ENCODE peak calls at places on chromosomes 3 and 15, in five cellular contexts. N is astrocyte of the cerebellum, O is ovary, L is neural crest cell, W is AG09319. V is an unnamed sample.

GRCh38 chr15:82943176-82943575 is 9.3 kb downstream of the HOMER2 start:
- DNase-seq in L (no peak), O (no peak), W (no peak), N (no peak), V (no peak)

GRCh38 chr15:58313810-58314592 is 117.8 kb upstream of the LIPC start:
- DNase-seq in N (no peak), O (no peak), L (no peak), W (no peak), V (no peak)

GRCh38 chr15:29920515-29920914 is 98.2 kb upstream of the TJP1 start:
- DNase-seq in O (no peak), L (no peak), W (no peak), N (no peak), V (peak; percentile 48)

GRCh38 chr3:125119752-125120369 is 64.1 kb upstream of the HEG1 start:
- DNase-seq in L (no peak), O (no peak), N (no peak), W (no peak), V (no peak)

GRCh38 chr3:11116336-11117059 is 37.8 kb upstream of the HRH1 start:
- DNase-seq in N (no peak), L (no peak), W (no peak), O (no peak), V (no peak)

GRCh38 chr3:130700541-130700940 is 46.1 kb downstream of the PIK3R4 start:
- DNase-seq in N (no peak), L (no peak), O (no peak), W (no peak), V (no peak)

GRCh38 chr15:70013647-70014310 is 83.9 kb downstream of the TLE3 start:
- DNase-seq in W (no peak), L (no peak), N (no peak), O (no peak), V (no peak)

GRCh38 chr3:168534761-168535160 is 439.0 kb upstream of the GOLIM4 start:
- DNase-seq in W (no peak), L (no peak), O (no peak), N (no peak), V (no peak)

GRCh38 chr3:182980204-182981037 is at the start of gene DCUN1D1:
- DNase-seq in N (peak; percentile 49), L (peak; percentile 90), O (peak; percentile 88), W (peak; percentile 49), V (peak; percentile 98)

GRCh38 chr3:67109651-67110204 is 111.6 kb downstream of the KBTBD8 start:
- DNase-seq in N (peak; percentile 55), W (peak; percentile 43), O (no peak), L (no peak), V (peak; percentile 3)
- TF ChIP-seq CTCF in N (peak; percentile 62), W (peak; percentile 71), O (no peak), L (peak; percentile 79), V (peak; percentile 48)

GRCh38 chr3:157074490-157074889 is 85.5 kb downstream of the CCNL1 start:
- DNase-seq in N (no peak), W (no peak), O (no peak), L (no peak), V (no peak)
- TF ChIP-seq CTCF in N (no peak), W (no peak), O (no peak), L (no peak), V (no peak)

GRCh38 chr3:143036557-143036956 is 35.2 kb downstream of the U2SURP start:
- DNase-seq in L (no peak), O (no peak), N (no peak), W (no peak), V (no peak)

GRCh38 chr3:143035466-143036214 is 34.3 kb downstream of the U2SURP start:
- DNase-seq in L (no peak), W (peak; percentile 35), N (no peak), O (no peak), V (no peak)

GRCh38 chr3:143040264-143040879 is 39.0 kb downstream of the U2SURP start:
- DNase-seq in N (peak; percentile 34), L (no peak), O (no peak), W (no peak), V (no peak)

GRCh38 chr3:143041901-143042300 is 40.5 kb downstream of the U2SURP start:
- DNase-seq in L (no peak), O (no peak), N (no peak), W (no peak), V (no peak)

DNA sequence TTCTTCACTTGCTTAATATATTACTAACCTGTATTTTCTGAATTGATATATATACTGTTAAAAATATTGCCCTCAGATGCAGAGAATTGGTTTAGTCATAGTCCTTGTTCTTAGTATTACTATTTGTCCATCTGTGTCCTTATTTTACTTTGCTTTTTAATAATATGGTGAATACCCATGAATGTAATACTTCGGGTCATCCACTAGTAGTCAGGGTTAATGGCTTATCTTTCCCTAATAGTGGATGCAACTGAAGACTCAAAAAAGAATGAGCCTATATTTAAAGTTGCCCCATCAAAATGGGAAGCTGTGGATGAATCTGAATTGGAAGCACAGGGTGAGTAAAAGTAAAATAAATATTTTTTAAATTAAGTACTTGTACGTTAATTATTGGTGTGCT is 36.5 kb downstream of the U2SURP start:
- DNase-seq in L (no peak), W (no peak), N (no peak), O (no peak), V (no peak)
- TF ChIP-seq CTCF in L (no peak), W (no peak), N (peak; percentile 18), O (no peak), V (no peak)

DNA sequence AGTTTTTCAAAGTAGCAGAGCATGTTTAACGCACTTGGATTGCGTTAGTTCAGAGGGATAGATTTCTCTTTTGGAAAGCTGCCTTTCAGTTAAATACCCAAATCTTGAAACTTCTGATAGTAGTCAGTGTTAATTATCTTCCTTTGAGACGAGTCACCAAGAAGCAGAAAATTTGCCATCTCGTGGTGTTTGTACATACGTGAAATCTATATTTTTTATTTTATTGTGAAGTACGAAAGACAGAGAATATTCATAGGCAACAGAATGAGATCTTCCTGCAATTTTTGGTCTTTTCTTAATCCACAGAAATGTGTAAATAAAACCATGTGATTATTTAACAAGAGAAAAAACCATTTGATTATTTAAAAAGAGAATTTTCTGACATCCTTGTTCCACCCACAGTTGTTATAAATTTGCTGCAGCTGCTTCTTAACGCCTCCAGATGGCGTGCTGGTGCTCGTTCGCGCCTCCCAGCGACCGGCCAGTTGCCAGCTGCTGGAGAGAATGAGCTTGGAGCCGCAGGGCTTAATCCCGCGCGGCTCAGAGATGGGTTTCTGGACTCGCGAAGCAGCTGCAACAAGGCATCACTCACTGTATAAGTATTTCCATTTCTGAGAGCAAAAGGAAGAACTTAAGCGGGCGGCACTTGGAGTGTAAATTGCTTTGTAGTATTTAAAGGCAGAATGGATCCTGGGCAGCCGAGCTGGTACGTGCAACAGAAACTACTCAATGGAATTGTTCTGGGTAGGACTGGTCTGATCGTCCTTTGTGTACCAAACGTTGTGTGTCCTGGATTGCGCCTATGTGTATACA is 10.5 kb upstream of the SLITRK3 start:
- DNase-seq in N (peak; percentile 72), O (peak; percentile 58), W (peak; percentile 41), L (peak; percentile 62), V (peak; percentile 82)
- TF ChIP-seq CTCF in N (peak; percentile 98), O (peak; percentile 26), W (peak; percentile 99), L (peak; percentile 92), V (peak; percentile 91)

DNA sequence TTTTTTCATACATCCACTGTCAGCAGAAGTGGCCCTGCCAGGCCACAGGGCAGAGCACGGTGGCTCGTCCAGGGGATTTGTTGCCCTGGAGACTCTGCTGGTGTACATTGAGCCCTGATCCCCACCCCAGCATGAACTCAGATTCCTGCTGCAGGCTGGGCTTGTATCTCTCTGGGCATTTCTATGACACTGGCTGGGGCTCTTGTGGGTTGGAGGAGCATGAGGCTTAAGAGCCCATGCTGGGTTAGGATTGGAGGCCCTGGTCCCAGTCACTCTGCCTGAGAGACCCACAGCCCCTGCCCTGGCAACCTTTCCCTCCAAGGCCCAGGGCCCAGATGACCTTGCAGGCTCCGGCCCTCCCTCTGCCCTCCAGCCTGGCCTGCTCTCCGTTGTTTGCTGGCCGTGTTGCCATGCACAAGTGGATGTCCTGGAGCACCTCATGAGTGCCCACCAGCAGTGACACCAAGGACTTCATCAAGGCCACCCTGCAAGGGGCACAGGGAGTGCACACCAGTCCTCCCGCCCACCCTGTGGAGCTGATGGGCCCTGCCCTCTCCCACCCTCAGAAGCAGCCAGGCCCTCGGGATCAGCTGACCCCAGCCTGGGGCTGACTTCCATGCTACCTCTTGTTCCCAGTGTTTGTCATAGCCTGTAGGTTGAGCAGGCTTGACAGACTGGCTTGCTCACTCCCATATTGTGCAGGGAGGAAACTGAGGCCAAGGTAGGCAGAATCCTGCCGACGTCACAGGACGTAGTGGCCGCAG is 58.1 kb downstream of the ZNF445 start:
- DNase-seq in W (no peak), O (no peak), L (no peak), N (no peak), V (no peak)
- TF ChIP-seq CTCF in W (no peak), O (no peak), L (no peak), N (no peak), V (no peak)

GRCh38 chr3:194308635-194309213 is 42.4 kb downstream of the CPN2 start:
- DNase-seq in L (no peak), W (no peak), N (no peak), O (no peak), V (no peak)
- TF ChIP-seq CTCF in L (no peak), W (no peak), N (no peak), O (no peak), V (no peak)

DNA sequence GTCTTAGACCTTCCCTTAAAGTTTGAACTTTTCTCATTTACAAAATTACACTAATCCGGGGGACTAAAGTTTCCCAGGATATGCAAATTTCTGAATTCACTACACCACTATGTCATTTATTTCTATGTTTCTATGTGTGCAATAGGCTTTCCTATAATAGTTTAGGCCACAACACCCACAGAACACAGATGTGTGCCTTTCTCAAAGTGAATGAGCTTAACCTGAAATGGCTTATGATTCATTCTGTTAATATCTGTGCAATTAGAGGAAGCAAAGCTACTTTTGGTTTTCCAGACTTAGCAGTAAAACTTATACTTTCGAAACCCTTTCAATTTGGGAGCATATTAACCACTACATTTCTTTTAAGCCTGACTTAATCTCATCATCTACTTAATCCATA is 748.1 kb downstream of the GBE1 start:
- DNase-seq in O (no peak), W (no peak), N (no peak), L (no peak), V (no peak)
- TF ChIP-seq CTCF in O (no peak), W (no peak), N (no peak), L (no peak), V (no peak)

DNA sequence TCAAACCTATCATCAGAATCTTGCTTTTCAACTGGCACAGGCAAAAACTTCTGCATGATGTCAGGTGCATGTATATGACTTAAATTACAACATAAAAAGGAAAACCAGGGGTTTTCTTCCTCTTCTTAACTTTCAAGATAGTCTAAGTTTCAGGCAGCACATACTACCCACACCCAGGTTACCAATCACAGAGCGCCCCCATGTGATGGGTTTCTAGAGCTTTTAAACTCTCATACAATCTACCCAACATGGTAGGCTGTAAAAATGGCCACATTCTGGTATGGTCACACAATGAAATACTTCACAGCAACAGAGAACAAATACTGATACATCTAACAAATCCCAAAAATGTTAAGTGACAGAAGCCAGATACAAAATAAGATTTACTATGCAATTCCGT is 7.4 kb downstream of the MESD start:
- DNase-seq in N (no peak), W (no peak), O (no peak), L (no peak), V (no peak)
- TF ChIP-seq CTCF in N (no peak), W (no peak), O (no peak), L (no peak), V (no peak)

GRCh38 chr15:42984534-42985034 is 64.0 kb upstream of the TTBK2 start:
- DNase-seq in W (no peak), L (no peak), O (no peak), N (no peak), V (no peak)
- TF ChIP-seq CTCF in W (no peak), L (peak; percentile 47), O (no peak), N (no peak), V (no peak)